ENCODE peak calls at places on chromosome 12, in seven cellular contexts. F is lower leg skin, S is prostate gland, V is stomach, Z is Peyer's patch, D is sigmoid colon, H is heart left ventricle. I is an unnamed sample.

GRCh38 chr12:95789126-95790024 is 1.2 kb downstream of the NTN4 start:
- DNase-seq in Z (no peak), H (peak; percentile 62), S (peak; percentile 13), D (no peak), V (peak; percentile 51), F (no peak), I (peak; percentile 34)

GRCh38 chr12:26125451-26126339 is 858 bp upstream of the BHLHE41 start:
- DNase-seq in V (peak; percentile 83), Z (peak; percentile 89), D (peak; percentile 93), H (peak; percentile 87), S (peak; percentile 84), F (peak; percentile 95), I (peak; percentile 93)

GRCh38 chr12:31369712-31370521 is 44.0 kb upstream of the SINHCAF start:
- DNase-seq in S (peak; percentile 52), D (peak; percentile 66), V (peak; percentile 75), Z (peak; percentile 47), H (peak; percentile 31), F (no peak), I (peak; percentile 65)

GRCh38 chr12:124557518-124558223 is 9.7 kb downstream of the NCOR2 start:
- DNase-seq in H (peak; percentile 32), D (no peak), S (no peak), F (no peak), V (no peak), Z (no peak), I (no peak)

GRCh38 chr12:24381790-24382189 is 432.3 kb upstream of the SOX5 start:
- DNase-seq in V (no peak), S (no peak), D (no peak), Z (no peak), H (no peak), F (no peak), I (no peak)

GRCh38 chr12:11881835-11882234 is 188.9 kb upstream of the BCL2L14 start:
- DNase-seq in F (no peak), S (no peak), Z (no peak), D (no peak), H (no peak), V (no peak), I (no peak)

GRCh38 chr12:44626883-44627282 is 249.2 kb downstream of the NELL2 start:
- DNase-seq in S (no peak), D (no peak), Z (no peak), V (no peak), F (no peak), H (no peak), I (no peak)

GRCh38 chr12:62632521-62632920 is 165.9 kb downstream of the MON2 start:
- DNase-seq in Z (no peak), S (peak; percentile 22), F (peak; percentile 89), H (peak; percentile 84), D (peak; percentile 79), V (no peak), I (peak; percentile 87)

GRCh38 chr12:119129827-119130434 is 48.8 kb upstream of the HSPB8 start:
- DNase-seq in S (no peak), V (no peak), D (no peak), F (no peak), H (no peak), Z (no peak), I (no peak)

GRCh38 chr12:42128888-42129287 is 15.8 kb downstream of the GXYLT1 start:
- DNase-seq in H (no peak), S (no peak), D (no peak), F (no peak), Z (no peak), V (no peak), I (no peak)

GRCh38 chr12:118541945-118542344 is 165.6 kb downstream of the SUDS3 start:
- DNase-seq in D (no peak), V (no peak), S (no peak), Z (no peak), F (no peak), H (no peak), I (no peak)

GRCh38 chr12:75116611-75117010 is 93.0 kb downstream of the KCNC2 start:
- DNase-seq in D (no peak), S (no peak), Z (no peak), V (no peak), H (no peak), F (no peak), I (no peak)

GRCh38 chr12:113007166-113007565 is 28.8 kb downstream of the OAS2 start:
- DNase-seq in F (no peak), V (no peak), S (no peak), Z (no peak), H (no peak), D (no peak), I (no peak)

GRCh38 chr12:13101854-13102375 is 1.6 kb downstream of the GSG1 start:
- DNase-seq in H (no peak), S (peak; percentile 64), Z (peak; percentile 72), V (no peak), D (no peak), F (no peak), I (peak; percentile 63)

GRCh38 chr12:28550757-28551381 is 360.6 kb downstream of the CCDC91 start:
- DNase-seq in F (no peak), D (no peak), Z (no peak), V (no peak), H (no peak), S (no peak), I (no peak)

GRCh38 chr12:48183876-48184548 is 568 bp downstream of the CCDC184 start:
- DNase-seq in F (no peak), D (no peak), Z (no peak), V (no peak), H (peak; percentile 29), S (no peak), I (no peak)

GRCh38 chr12:48185181-48185919 is 1.9 kb downstream of the CCDC184 start:
- DNase-seq in D (no peak), S (no peak), H (no peak), V (no peak), F (no peak), Z (no peak), I (no peak)

GRCh38 chr12:48182659-48183058 is 785 bp upstream of the CCDC184 start:
- DNase-seq in H (no peak), Z (no peak), F (no peak), S (no peak), D (no peak), V (no peak), I (no peak)

GRCh38 chr12:48184549-48184922 is 1.1 kb downstream of the CCDC184 start:
- DNase-seq in S (no peak), F (no peak), Z (no peak), D (no peak), H (no peak), V (no peak), I (no peak)

DNA sequence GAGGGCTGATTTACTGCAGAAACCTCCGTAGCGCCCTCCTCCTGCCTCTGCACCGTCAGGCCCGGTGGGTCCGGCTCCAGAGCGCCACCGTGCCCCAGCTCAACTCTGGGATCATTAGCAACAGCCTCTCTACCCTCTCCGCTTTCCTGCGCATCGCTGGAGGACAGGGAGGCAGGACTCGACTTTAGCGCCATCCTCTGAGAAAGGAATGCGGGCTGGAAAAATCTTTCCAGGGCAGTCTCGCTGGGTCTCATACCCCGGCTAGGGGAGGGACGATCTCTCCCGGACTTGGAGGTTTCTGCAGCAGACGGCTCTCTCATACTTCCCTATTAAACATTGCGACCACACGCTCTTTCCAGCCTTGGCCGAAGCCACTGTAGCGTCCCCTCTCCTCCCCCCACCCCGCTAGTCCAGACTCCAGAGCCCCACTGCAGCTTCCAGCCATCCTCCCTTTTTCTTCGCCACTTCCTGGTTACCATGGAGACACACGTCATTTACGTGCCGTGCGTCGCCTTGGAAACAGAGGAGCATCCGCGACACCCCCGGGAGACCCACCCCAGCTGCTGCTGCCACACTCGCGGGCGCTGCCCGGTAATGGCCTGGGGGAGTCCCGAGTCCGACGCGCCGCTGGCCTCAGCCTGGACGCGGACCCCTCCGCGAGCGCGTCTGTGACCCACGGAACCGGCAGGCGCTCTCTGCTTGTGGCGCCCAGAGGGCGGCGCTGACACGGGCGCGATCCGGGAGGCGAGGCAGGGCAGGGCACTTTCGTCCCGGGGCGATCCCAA is at the start of gene CCDC184:
- DNase-seq in D (peak; percentile 78), H (peak; percentile 70), Z (peak; percentile 87), S (no peak), F (peak; percentile 87), V (peak; percentile 48), I (peak; percentile 71)
- TF ChIP-seq POLR2A in D (no peak), H (peak; percentile 27), Z (no peak), S (no peak), F (no peak), V (no peak), I (no peak)

DNA sequence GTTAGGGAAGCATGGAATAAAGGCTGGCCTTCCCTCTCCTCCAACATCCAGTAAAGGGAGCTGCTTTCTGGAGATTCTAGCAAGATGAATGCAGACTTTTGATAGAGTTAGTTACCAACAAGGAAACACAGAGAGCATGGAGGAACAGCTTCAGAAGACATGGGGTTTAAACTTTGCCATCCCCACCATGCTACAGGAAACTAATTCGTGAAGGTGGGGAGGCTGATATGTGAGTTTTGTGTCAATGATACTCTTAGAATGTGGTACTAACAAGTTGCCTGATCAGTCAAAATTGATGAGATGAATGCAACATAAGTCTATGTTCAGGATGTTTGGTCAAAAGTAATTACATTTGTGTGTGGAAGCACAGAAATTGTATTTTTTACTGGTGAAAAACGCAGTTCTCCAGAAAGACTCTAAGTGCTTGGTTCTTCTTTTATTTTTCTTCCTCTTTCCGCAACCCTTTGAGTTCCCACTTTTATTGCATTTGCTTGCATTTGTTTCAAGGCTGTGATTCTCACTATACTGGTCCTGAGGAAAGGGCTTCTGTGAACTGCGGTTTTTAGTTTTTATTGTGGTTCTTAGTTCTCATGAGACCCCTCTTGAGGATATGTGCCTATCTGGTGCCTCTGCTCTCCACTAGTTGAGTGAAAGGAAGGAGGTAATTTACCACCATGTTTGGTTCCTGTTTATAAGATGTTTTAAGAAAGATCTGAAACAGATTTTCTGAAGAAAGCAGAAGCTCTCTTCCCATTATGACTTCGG is at the start of gene CLEC4A:
- DNase-seq in F (no peak), D (no peak), V (no peak), S (no peak), Z (no peak), H (no peak), I (no peak)
- H3K4me3 ChIP-seq in F (no peak within 1 kb of the TSS), D (no peak within 1 kb of the TSS), V (no peak within 1 kb of the TSS), S (no peak within 1 kb of the TSS), Z (no peak within 1 kb of the TSS), H (peak within 1 kb of the TSS; percentile 18), I (peak within 1 kb of the TSS; percentile 27)

DNA sequence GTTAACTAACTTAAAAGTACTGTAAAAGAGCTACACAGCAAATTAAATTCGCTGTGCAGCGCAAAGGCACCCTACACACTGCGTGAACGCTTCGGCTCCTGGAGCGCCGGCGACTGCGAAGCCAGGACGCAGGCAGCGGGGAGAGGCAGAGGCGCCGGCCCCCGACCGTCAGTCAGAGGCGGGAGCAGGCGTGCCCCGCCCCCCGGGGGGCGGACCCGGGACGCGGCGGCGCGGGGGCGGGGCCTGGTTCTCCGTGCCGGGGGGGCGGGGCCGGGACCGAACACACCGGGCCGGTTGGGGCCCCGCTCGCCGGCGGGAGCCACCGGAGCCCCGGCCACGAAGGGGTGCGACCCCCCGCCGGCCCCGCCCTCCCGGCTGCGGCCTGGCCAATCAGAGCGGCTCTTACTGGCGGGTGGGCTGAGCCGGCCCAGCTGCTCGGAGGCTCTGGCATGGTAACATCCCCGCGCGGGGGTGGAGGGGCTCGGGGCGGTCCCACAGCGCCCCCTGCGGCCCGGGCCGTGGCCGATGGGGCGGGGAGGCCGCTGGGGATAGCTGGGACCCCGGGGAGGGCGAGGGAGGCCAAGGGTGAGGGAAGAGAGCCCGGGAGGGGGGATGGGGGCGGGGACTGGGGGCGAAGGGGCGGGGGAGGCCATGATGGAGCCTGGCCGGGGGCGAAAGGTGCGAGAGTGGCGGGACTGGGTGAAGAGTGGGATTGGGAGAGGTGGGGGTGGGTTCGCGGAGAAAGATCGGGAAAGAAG is at the start of gene PRPF40B:
- DNase-seq in H (peak; percentile 93), S (peak; percentile 84), Z (peak; percentile 94), F (peak; percentile 96), V (peak; percentile 93), D (peak; percentile 95), I (peak; percentile 94)
- TF ChIP-seq POLR2A in H (peak; percentile 93), S (peak; percentile 79), Z (peak; percentile 71), F (no peak), V (no peak), D (peak; percentile 70), I (peak; percentile 85)

GRCh38 chr12:93136243-93137015 is 207.3 kb upstream of the EEA1 start:
- DNase-seq in V (no peak), H (no peak), D (no peak), Z (no peak), S (no peak), F (no peak), I (no peak)
- H3K4me3 ChIP-seq in V (no peak overlapping the region), H (no peak overlapping the region), D (no peak overlapping the region), Z (no peak overlapping the region), S (no peak overlapping the region), F (no peak overlapping the region), I (no peak overlapping the region)

I was measured in upper lobe of left lung.